ENCODE peak calls at places on chromosomes 16 and 17, in nine cellular contexts. W, Z, P, U, T, E, D, Y and B are unnamed samples.

GRCh38 chr17:45768000-45768399 is 16.1 kb upstream of the CRHR1 start:
- DNase-seq in W (no peak), Z (no peak), P (no peak), U (no peak), T (no peak), E (peak; percentile 30), D (no peak), Y (no peak), B (peak; percentile 76)

GRCh38 chr16:57736419-57737281 is 1.1 kb downstream of the KATNB1 start:
- DNase-seq in W (no peak), Z (no peak), P (peak; percentile 59), U (peak; percentile 51), T (peak; percentile 35), E (peak; percentile 51), D (peak; percentile 68), Y (no peak), B (peak; percentile 60)

GRCh38 chr16:9259914-9260608 is 168.6 kb downstream of the HAPSTR1 start:
- DNase-seq in W (no peak), Z (no peak), P (no peak), U (no peak), T (no peak), E (no peak), D (no peak), Y (no peak), B (no peak)

GRCh38 chr17:45384047-45384799 is 48.4 kb downstream of the ARHGAP27 start:
- DNase-seq in W (no peak), Z (no peak), P (peak; percentile 27), U (no peak), T (no peak), E (no peak), D (peak; percentile 86), Y (no peak), B (no peak)

GRCh38 chr17:47733414-47734288 is 615 bp downstream of the TBX21 start:
- DNase-seq in W (no peak), Z (no peak), P (peak; percentile 53), U (no peak), T (no peak), E (no peak), D (no peak), Y (peak; percentile 24), B (peak; percentile 60)

GRCh38 chr17:32503251-32504165 is 16.7 kb downstream of the CDK5R1 start:
- DNase-seq in W (no peak), Z (no peak), P (no peak), U (no peak), T (no peak), E (no peak), D (peak; percentile 94), Y (no peak), B (no peak)

GRCh38 chr16:1042776-1043349 is 29.7 kb upstream of the SSTR5 start:
- DNase-seq in W (no peak), Z (no peak), P (peak; percentile 77), U (no peak), T (no peak), E (no peak), D (no peak), Y (no peak), B (no peak)

GRCh38 chr17:49924589-49924988 is 44.4 kb upstream of the DLX4 start:
- DNase-seq in W (no peak), Z (no peak), P (no peak), U (no peak), T (no peak), E (no peak), D (no peak), Y (no peak), B (no peak)

GRCh38 chr17:81237591-81238489 is 1.0 kb downstream of the TEPSIN start:
- DNase-seq in W (no peak), Z (no peak), P (peak; percentile 48), U (no peak), T (peak; percentile 21), E (no peak), D (no peak), Y (no peak), B (no peak)